ENCODE peak calls at places on chromosomes 7 and 10, in eight cellular contexts. I, H, O, R, Z, W, K and J are unnamed samples.

GRCh38 chr7:132368246-132368900 is 207.9 kb downstream of the PLXNA4 start:
- DNase-seq in I (no peak), H (no peak), O (no peak), R (no peak), Z (no peak), W (no peak), K (no peak), J (no peak)

GRCh38 chr7:158409816-158410330 is 177.8 kb downstream of the PTPRN2 start:
- DNase-seq in I (no peak), H (peak; percentile 1), O (no peak), R (peak; percentile 52), Z (no peak), W (no peak), K (no peak), J (peak; percentile 50)

GRCh38 chr10:129938460-129938859 is 25.6 kb downstream of the EBF3 start:
- DNase-seq in I (no peak), H (no peak), O (no peak), R (peak; percentile 64), Z (no peak), W (no peak), K (no peak), J (peak; percentile 57)

GRCh38 chr7:55552320-55553086 is 19.8 kb downstream of the VOPP1 start:
- DNase-seq in I (peak; percentile 85), H (peak; percentile 29), O (peak; percentile 62), R (no peak), Z (no peak), W (no peak), K (no peak), J (no peak)

GRCh38 chr10:21926358-21926890 is 77.1 kb downstream of the DNAJC1 start:
- DNase-seq in I (no peak), H (no peak), O (no peak), R (no peak), Z (no peak), W (no peak), K (no peak), J (no peak)

GRCh38 chr7:151891182-151891581 is 14.3 kb upstream of the PRKAG2 start:
- DNase-seq in I (no peak), H (no peak), O (no peak), R (no peak), Z (no peak), W (no peak), K (no peak), J (peak; percentile 43)

GRCh38 chr7:157872447-157872846 is 535.6 kb downstream of the DNAJB6 start:
- DNase-seq in I (no peak), H (no peak), O (no peak), R (no peak), Z (no peak), W (no peak), K (no peak), J (no peak)

GRCh38 chr7:38448076-38448475 is 174.6 kb upstream of the TARP start:
- DNase-seq in I (no peak), H (no peak), O (no peak), R (no peak), Z (peak; percentile 51), W (no peak), K (no peak), J (no peak)

GRCh38 chr10:132068431-132069121 is 2.8 kb downstream of the JAKMIP3 start:
- DNase-seq in I (no peak), H (no peak), O (no peak), R (peak; percentile 65), Z (no peak), W (no peak), K (no peak), J (no peak)

GRCh38 chr10:24519950-24520349 is 203.7 kb downstream of the ARHGAP21 start:
- DNase-seq in I (no peak), H (no peak), O (no peak), R (no peak), Z (no peak), W (peak; percentile 53), K (peak; percentile 29), J (no peak)

GRCh38 chr10:132469197-132469942 is 68.2 kb upstream of the INPP5A start:
- DNase-seq in I (no peak), H (peak; percentile 52), O (peak; percentile 45), R (no peak), Z (no peak), W (no peak), K (no peak), J (peak; percentile 72)

GRCh38 chr7:139541600-139542307 is 18.3 kb downstream of the CLEC2L start:
- DNase-seq in I (no peak), H (no peak), O (no peak), R (no peak), Z (no peak), W (peak; percentile 27), K (no peak), J (no peak)

GRCh38 chr7:87960244-87960643 is 26.2 kb downstream of the ADAM22 start:
- DNase-seq in I (no peak), H (no peak), O (no peak), R (no peak), Z (no peak), W (no peak), K (no peak), J (no peak)

GRCh38 chr10:88793747-88794299 is 8.7 kb upstream of the LIPM start:
- DNase-seq in I (no peak), H (no peak), O (no peak), R (no peak), Z (no peak), W (no peak), K (no peak), J (no peak)

GRCh38 chr10:123150229-123150985 is 2.5 kb downstream of the HMX2 start:
- DNase-seq in I (no peak), H (no peak), O (no peak), R (no peak), Z (no peak), W (no peak), K (no peak), J (no peak)

GRCh38 chr7:2974093-2974819 is 69.4 kb downstream of the CARD11 start:
- DNase-seq in I (no peak), H (no peak), O (no peak), R (peak; percentile 52), Z (no peak), W (no peak), K (no peak), J (peak; percentile 49)

GRCh38 chr7:73774923-73775322 is 4.9 kb upstream of the CLDN3 start:
- DNase-seq in I (no peak), H (no peak), O (no peak), R (no peak), Z (no peak), W (no peak), K (no peak), J (no peak)

GRCh38 chr10:100894589-100895294 is 18.0 kb upstream of the SLF2 start:
- DNase-seq in I (no peak), H (no peak), O (no peak), R (no peak), Z (no peak), W (no peak), K (no peak), J (no peak)

GRCh38 chr10:116101616-116102015 is 171.4 kb downstream of the GFRA1 start:
- DNase-seq in I (no peak), H (no peak), O (no peak), R (no peak), Z (no peak), W (no peak), K (no peak), J (no peak)

GRCh38 chr7:2109936-2110585 is 122.7 kb downstream of the MAD1L1 start:
- DNase-seq in I (peak; percentile 75), H (no peak), O (no peak), R (no peak), Z (peak; percentile 61), W (no peak), K (no peak), J (no peak)

GRCh38 chr10:29588640-29589421 is 45.9 kb downstream of the SVIL start:
- DNase-seq in I (no peak), H (no peak), O (no peak), R (no peak), Z (no peak), W (peak; percentile 59), K (no peak), J (no peak)

GRCh38 chr10:14674376-14675050 is 100.2 kb downstream of the FAM107B start:
- DNase-seq in I (peak; percentile 72), H (peak; percentile 57), O (no peak), R (no peak), Z (no peak), W (peak; percentile 54), K (no peak), J (no peak)

GRCh38 chr10:133110609-133111275 is 23.0 kb downstream of the ADGRA1 start:
- DNase-seq in I (no peak), H (no peak), O (no peak), R (no peak), Z (no peak), W (no peak), K (no peak), J (no peak)

GRCh38 chr7:107996072-107996824 is 6.7 kb downstream of the LAMB1 start:
- DNase-seq in I (no peak), H (no peak), O (no peak), R (no peak), Z (no peak), W (no peak), K (no peak), J (no peak)

GRCh38 chr7:94440460-94441039 is 45.9 kb downstream of the COL1A2 start:
- DNase-seq in I (peak; percentile 18), H (no peak), O (no peak), R (no peak), Z (no peak), W (peak; percentile 19), K (no peak), J (no peak)

GRCh38 chr7:101728888-101729883 is 88.2 kb upstream of the CUX1 start:
- DNase-seq in I (peak; percentile 81), H (no peak), O (no peak), R (peak; percentile 91), Z (peak; percentile 64), W (no peak), K (no peak), J (no peak)